ENCODE peak calls at places on chromosomes 16 and 17, in six cellular contexts. C is psoas muscle; S is cardiac muscle cell; J is colonic mucosa; R is right cardiac atrium; A is CD8-positive, alpha-beta memory T cell. K is an unnamed sample. For H3K4me1, the result is how much of the 10 kb centered on the place peaks cover.

GRCh38 chr17:77599699-77600098 is 358.8 kb upstream of the TNRC6C start:
- DNase-seq in C (no peak), S (no peak), J (no peak), R (no peak), A (no peak), K (no peak)

GRCh38 chr16:49816782-49817370 is 39.0 kb downstream of the ZNF423 start:
- DNase-seq in C (no peak), S (no peak), J (no peak), R (no peak), A (no peak), K (no peak)

GRCh38 chr17:38915639-38915995 is 9.8 kb upstream of the LASP1NB start:
- DNase-seq in C (peak), S (no peak), J (no peak), R (peak), A (no peak), K (peak)

GRCh38 chr17:20944014-20944905 is 98.6 kb downstream of the USP22 start:
- DNase-seq in C (no peak), S (no peak), J (peak), R (no peak), A (peak), K (peak)

GRCh38 chr17:18166894-18167293 is 16.7 kb upstream of the ALKBH5 start:
- DNase-seq in C (no peak), S (no peak), J (no peak), R (peak), A (no peak), K (no peak)

GRCh38 chr17:64063766-64064224 is 43.4 kb upstream of the ICAM2 start:
- DNase-seq in C (peak), S (peak), J (peak), R (peak), A (peak), K (peak)

GRCh38 chr17:20063665-20064648 is 54.8 kb downstream of the SPECC1 start:
- DNase-seq in C (peak), S (peak), J (peak), R (peak), A (no peak), K (no peak)

GRCh38 chr16:533391-534088 is 6.0 kb downstream of the CAPN15 start:
- DNase-seq in C (no peak), S (no peak), J (peak), R (no peak), A (no peak), K (peak)

GRCh38 chr17:30548189-30548588 is 71.0 kb downstream of the GOSR1 start:
- DNase-seq in C (no peak), S (no peak), J (no peak), R (no peak), A (no peak), K (peak)

GRCh38 chr17:48470388-48471034 is 40.5 kb upstream of the SKAP1 start:
- DNase-seq in C (no peak), S (peak), J (no peak), R (no peak), A (no peak), K (no peak)

GRCh38 chr17:7262192-7263070 is at the start of gene CLDN7:
- DNase-seq in C (no peak), S (no peak), J (peak), R (peak), A (peak), K (peak)

GRCh38 chr17:74051348-74051747 is 152.1 kb upstream of the RPL38 start:
- DNase-seq in C (no peak), S (no peak), J (no peak), R (no peak), A (no peak), K (peak)

DNA sequence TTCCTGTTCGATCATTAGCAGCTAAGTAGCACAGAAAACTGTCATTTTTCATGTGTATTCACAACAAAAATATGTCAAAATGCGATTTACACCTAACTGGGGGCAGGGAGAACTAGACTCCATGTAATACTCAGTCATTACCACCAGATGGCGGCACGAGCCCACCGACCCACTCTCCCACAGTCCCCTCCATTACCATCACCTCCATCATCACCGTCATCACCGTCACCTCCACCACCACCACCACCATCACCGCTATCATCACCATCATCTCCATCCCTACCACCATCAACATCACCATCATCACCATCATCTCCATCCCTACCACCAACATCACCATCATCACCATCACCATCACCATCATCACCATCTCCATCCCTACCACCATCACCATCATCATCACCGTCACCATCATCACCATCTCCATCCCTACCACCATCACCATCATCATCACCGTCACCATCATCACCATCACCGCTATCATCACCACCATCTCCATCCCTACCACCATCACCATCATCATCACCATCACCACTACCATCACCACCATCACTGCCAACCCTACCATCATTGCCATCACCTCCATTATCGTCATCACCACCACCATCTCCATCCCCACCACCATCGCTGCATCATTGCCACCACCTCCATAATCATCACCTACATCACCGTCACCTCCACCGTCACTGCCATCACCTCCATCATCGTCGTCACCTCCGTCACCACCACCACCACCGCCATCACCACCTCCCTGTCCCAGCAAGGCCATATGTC is 14.4 kb downstream of the NDUFAF8 start:
- DNase-seq in C (peak), S (peak), J (peak), R (peak), A (peak), K (peak)
- H3K4me1 ChIP-seq in C (under half), S (under half), J (under half), R (under half), A (under half), K (under half)

GRCh38 chr17:40354191-40355122 is 10.1 kb downstream of the GJD3 start:
- DNase-seq in C (no peak), S (no peak), J (peak), R (peak), A (no peak), K (peak)
- H3K4me1 ChIP-seq in C (under half), S (under half), J (under half), R (under half), A (under half), K (under half)

GRCh38 chr17:29140631-29141483 is 39.3 kb downstream of the MYO18A start:
- DNase-seq in C (no peak), S (peak), J (no peak), R (peak), A (peak), K (no peak)
- H3K4me1 ChIP-seq in C (half or more), S (half or more), J (under half), R (under half), A (half or more), K (under half)

GRCh38 chr17:36542755-36543154 is 2.0 kb upstream of the GGNBP2 start:
- DNase-seq in C (no peak), S (no peak), J (no peak), R (no peak), A (no peak), K (no peak)

GRCh38 chr17:36544049-36544319 is 735 bp upstream of the GGNBP2 start:
- DNase-seq in C (no peak), S (peak), J (no peak), R (no peak), A (no peak), K (peak)

GRCh38 chr17:36545465-36546417 is 1.0 kb downstream of the GGNBP2 start:
- DNase-seq in C (peak), S (peak), J (peak), R (peak), A (peak), K (peak)

GRCh38 chr17:36545093-36545464 is 360 bp downstream of the GGNBP2 start:
- DNase-seq in C (no peak), S (no peak), J (no peak), R (no peak), A (no peak), K (no peak)

GRCh38 chr17:36544320-36545092 is at the start of gene GGNBP2:
- DNase-seq in C (peak), S (peak), J (peak), R (peak), A (peak), K (peak)
- H3K4me1 ChIP-seq in C (under half), S (under half), J (under half), R (under half), A (under half), K (under half)

GRCh38 chr17:71405101-71405500 is 715.7 kb upstream of the SOX9 start:
- DNase-seq in C (no peak), S (no peak), J (no peak), R (no peak), A (no peak), K (no peak)
- H3K4me1 ChIP-seq in C (under half), S (under half), J (under half), R (under half), A (under half), K (under half)